ENCODE peak calls at places on chromosomes 5 and 9, in four cellular contexts. K, U, A and V are unnamed samples.

GRCh38 chr5:167294861-167295685 is 996.4 kb upstream of the WWC1 start:
- DNase-seq in K (no peak), U (no peak), A (peak), V (peak)

GRCh38 chr9:91151741-91152095 is 210.0 kb downstream of the AUH start:
- DNase-seq in A (no peak), U (no peak), K (no peak), V (no peak)

GRCh38 chr9:106621299-106621920 is 241.6 kb upstream of the ZNF462 start:
- DNase-seq in U (no peak), A (no peak), K (no peak), V (no peak)

GRCh38 chr9:93587284-93587650 is 10.9 kb downstream of the PHF2 start:
- DNase-seq in U (no peak), A (no peak), K (no peak), V (no peak)

GRCh38 chr5:181058321-181058720 is 18.3 kb downstream of the BTNL9 start:
- DNase-seq in A (no peak), K (no peak), U (no peak), V (no peak)

GRCh38 chr5:158388018-158388417 is 529.1 kb upstream of the CLINT1 start:
- DNase-seq in A (no peak), U (no peak), K (no peak), V (no peak)

GRCh38 chr9:117413346-117414219 is 1.3 kb downstream of the ASTN2 start:
- DNase-seq in U (no peak), K (no peak), A (no peak), V (no peak)

GRCh38 chr9:124219290-124219605 is 38.5 kb upstream of the NEK6 start:
- DNase-seq in K (no peak), U (no peak), A (no peak), V (no peak)

GRCh38 chr9:117448066-117448465 is 33.2 kb upstream of the ASTN2 start:
- DNase-seq in K (no peak), U (no peak), A (no peak), V (no peak)

GRCh38 chr5:50593681-50594080 is 72.8 kb upstream of the PARP8 start:
- DNase-seq in A (no peak), K (no peak), U (no peak), V (no peak)

GRCh38 chr9:83523684-83524083 is 14.5 kb downstream of the FRMD3 start:
- DNase-seq in A (no peak), K (no peak), U (no peak), V (no peak)

GRCh38 chr9:69324549-69325401 is at the start of gene ENTREP1:
- DNase-seq in K (peak), U (peak), A (peak), V (no peak)

GRCh38 chr5:107304671-107305070 is 366.1 kb downstream of the EFNA5 start:
- DNase-seq in A (no peak), U (no peak), K (no peak), V (no peak)

GRCh38 chr9:29773676-29774075 is 2200.4 kb upstream of the C9orf72 start:
- DNase-seq in U (no peak), A (no peak), K (no peak), V (no peak)

GRCh38 chr9:131578778-131579504 is 33.6 kb downstream of the PRRT1B start:
- DNase-seq in K (no peak), U (no peak), A (no peak), V (no peak)

GRCh38 chr5:149453618-149454415 is 74.7 kb upstream of the IL17B start:
- DNase-seq in U (no peak), A (no peak), K (no peak), V (no peak)

GRCh38 chr5:24788829-24789509 is 144.2 kb upstream of the CDH10 start:
- DNase-seq in U (no peak), A (peak), K (no peak), V (peak)

GRCh38 chr5:110027527-110028322 is 338.0 kb downstream of the MAN2A1 start:
- DNase-seq in A (peak), K (no peak), U (no peak), V (no peak)

GRCh38 chr9:2802494-2802921 is 41.4 kb downstream of the PUM3 start:
- DNase-seq in K (no peak), U (no peak), A (peak), V (no peak)

GRCh38 chr5:95382843-95383242 is 8.3 kb upstream of the FAM81B start:
- DNase-seq in K (no peak), A (no peak), U (no peak), V (no peak)

GRCh38 chr5:170896779-170897178 is 35.0 kb downstream of the RANBP17 start:
- DNase-seq in K (peak), A (peak), U (no peak), V (peak)
- TF ChIP-seq CTCF in K (peak), A (no peak), U (no peak), V (peak)

GRCh38 chr9:120935383-120935857 is 8.8 kb upstream of the TRAF1 start:
- DNase-seq in K (peak), A (peak), U (peak), V (peak)
- H3K4me3 ChIP-seq in K (no peak), A (peak), U (no peak), V (no peak)

GRCh38 chr5:59666709-59667108 is 226.8 kb downstream of the PDE4D start:
- DNase-seq in A (no peak), K (no peak), U (no peak), V (no peak)
- TF ChIP-seq CTCF in A (no peak), K (no peak), U (no peak), V (no peak)

GRCh38 chr5:172733179-172733973 is 37.6 kb downstream of the DUSP1 start:
- DNase-seq in U (peak), A (peak), K (peak), V (peak)

GRCh38 chr5:172732201-172732865 is 38.7 kb downstream of the DUSP1 start:
- DNase-seq in K (no peak), U (no peak), A (no peak), V (no peak)

GRCh38 chr5:172735141-172735831 is 35.7 kb downstream of the DUSP1 start:
- DNase-seq in U (no peak), A (no peak), K (no peak), V (no peak)

GRCh38 chr5:172731286-172732073 is 39.5 kb downstream of the DUSP1 start:
- DNase-seq in K (no peak), A (no peak), U (no peak), V (no peak)

GRCh38 chr5:172733974-172734346 is 37.0 kb downstream of the DUSP1 start:
- DNase-seq in U (no peak), A (no peak), K (no peak), V (no peak)
- H3K4me3 ChIP-seq in U (no peak), A (no peak), K (no peak), V (no peak)

DNA sequence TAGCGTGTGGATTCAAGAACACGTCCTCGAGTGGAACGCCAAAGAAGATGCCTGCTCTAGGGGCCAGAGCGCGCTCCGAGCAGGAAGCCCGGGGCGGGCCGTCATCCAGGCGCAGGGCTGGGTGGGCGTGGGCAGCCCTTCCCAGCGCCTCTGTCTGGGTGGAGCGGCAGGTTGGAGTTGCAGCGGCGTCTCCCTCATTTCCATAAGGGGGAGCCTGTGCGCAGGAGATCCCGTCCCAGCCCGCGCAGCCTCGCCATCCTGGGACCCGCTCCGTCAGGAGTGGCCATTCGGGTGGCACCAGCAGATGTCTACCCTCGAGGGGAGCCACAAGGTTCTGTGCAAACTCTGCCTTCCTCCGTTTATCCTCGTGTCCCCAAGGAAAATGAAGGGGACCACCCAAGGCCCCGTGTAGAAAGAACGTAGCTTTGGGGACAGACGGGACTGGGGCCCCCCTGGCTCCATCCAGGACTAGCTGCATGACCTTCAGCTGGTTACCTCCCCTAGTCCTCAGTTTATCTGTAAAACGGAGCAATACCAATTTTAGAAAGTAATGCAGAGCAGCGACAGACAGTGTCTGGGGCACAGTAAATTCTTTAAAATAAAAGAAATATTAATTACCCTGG is 155.5 kb upstream of the SMIM23 start:
- DNase-seq in U (peak), A (peak), K (peak), V (no peak)
- TF ChIP-seq CTCF in U (peak), A (peak), K (peak), V (peak)

DNA sequence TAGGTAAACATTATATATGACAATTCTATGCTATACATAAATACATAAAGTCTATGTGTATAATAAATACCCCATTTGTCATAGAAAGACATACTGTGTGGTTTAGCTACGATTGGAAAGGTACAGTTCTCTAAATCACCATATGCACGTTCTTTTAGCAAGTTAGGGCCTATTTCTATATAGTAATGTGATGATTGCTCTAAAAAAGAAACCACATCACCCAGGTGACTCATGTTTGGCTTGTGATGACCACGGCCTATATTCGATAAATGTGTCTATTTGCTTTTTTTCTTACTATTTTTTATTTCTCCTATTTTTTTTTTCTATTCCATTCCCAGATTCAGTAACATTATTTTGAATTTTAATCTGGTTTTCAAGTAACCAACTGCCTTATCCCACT is 34.7 kb downstream of the RETREG1 start:
- DNase-seq in U (no peak), A (no peak), K (no peak), V (no peak)
- H3K4me3 ChIP-seq in U (no peak), A (no peak), K (no peak), V (no peak)

GRCh38 chr5:160800375-160800774 is 51.6 kb downstream of the ATP10B start:
- DNase-seq in A (no peak), K (no peak), U (no peak), V (no peak)

GRCh38 chr5:160797020-160797419 is 55.0 kb downstream of the ATP10B start:
- DNase-seq in A (no peak), U (no peak), K (no peak), V (no peak)

GRCh38 chr5:160805376-160805775 is 46.6 kb downstream of the ATP10B start:
- DNase-seq in U (no peak), K (no peak), A (no peak), V (no peak)

GRCh38 chr5:160799160-160799559 is 52.9 kb downstream of the ATP10B start:
- DNase-seq in A (no peak), U (no peak), K (no peak), V (no peak)

DNA sequence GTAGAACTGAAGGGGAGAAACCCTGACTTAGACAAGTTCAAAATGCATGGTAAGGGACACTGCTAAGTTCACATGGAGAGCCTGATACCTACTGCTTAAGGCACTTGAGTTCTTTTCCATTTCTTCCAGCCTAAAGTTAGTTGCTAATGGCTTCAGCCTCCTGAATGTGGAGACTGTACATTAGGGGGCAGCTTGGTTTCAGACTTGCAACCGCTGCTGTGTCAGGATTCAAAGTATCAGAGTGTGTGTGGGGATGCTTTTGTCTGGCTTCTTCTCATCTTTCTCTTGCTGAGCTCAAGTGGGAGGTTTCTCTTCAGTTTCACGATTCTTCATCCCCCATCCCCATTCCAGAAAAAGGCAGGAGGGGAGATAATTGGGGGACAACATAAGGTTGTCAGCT is 49.4 kb downstream of the ATP10B start:
- DNase-seq in U (no peak), A (no peak), K (no peak), V (no peak)
- TF ChIP-seq CTCF in U (no peak), A (no peak), K (no peak), V (no peak)

GRCh38 chr5:172855597-172856292 is 21.7 kb downstream of the ERGIC1 start:
- DNase-seq in K (peak), U (peak), A (peak), V (no peak)
- H3K4me3 ChIP-seq in K (no peak), U (no peak), A (no peak), V (no peak)

DNA sequence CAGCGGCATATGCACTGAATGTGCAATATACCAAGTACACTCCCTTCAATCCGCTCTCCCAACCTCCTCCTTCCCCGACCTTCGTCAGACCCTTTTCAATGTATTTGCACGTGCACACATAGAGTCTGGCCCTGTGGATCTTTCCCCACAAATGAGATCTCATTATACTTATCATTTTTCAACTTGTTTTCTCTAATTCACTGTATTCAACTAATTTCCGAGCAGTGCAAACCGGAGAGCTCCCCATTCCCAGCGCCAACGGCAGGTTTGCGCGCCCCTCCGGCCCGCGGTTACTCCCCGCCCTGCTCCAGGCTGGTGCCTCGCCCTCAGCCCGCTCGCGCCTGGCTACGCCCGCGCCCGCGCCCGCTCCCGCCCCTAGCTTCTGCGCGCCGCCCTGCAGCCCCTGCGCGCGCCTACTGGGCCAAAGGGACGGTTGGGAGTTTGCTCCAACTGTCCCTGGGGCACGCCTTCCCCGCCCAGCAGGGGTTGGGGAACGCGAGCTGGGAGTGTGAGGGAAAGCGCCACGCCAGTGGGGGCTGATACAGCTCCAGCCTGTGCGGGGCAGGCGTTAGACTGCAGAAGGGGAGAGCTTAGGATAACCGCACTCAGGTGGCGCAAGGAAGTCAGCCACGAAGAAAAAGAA is 3.3 kb upstream of the CDC20B start:
- DNase-seq in K (peak), A (no peak), U (no peak), V (no peak)
- TF ChIP-seq CTCF in K (peak), A (no peak), U (no peak), V (peak)